ENCODE peak calls at places on chromosomes 13 and 19, in nine cellular contexts. V is ascending aorta, Z is AG09309, U is cardiac muscle cell, G is Calu3, I is neural crest cell, X is K562, B is cardiac fibroblast, D is esophagus squamous epithelium. Y is an unnamed sample.

GRCh38 chr19:58387338-58388174 is 487 bp downstream of the RPS5 start:
- DNase-seq in V (no peak), Z (no peak), U (no peak), G (no peak), I (no peak), X (peak), B (no peak), D (no peak), Y (peak)

GRCh38 chr19:32519023-32519422 is 62.0 kb upstream of the PDCD5 start:
- DNase-seq in V (no peak), Z (no peak), U (peak), G (no peak), I (no peak), X (no peak), B (peak), D (no peak), Y (no peak)

GRCh38 chr13:37194428-37194861 is 89.0 kb upstream of the CSNK1A1L start:
- DNase-seq in V (no peak), Z (peak), U (peak), G (no peak), I (no peak), X (no peak), B (peak), D (no peak), Y (no peak)

GRCh38 chr13:19605161-19605955 is 28.1 kb upstream of the MPHOSPH8 start:
- DNase-seq in V (no peak), Z (no peak), U (no peak), G (no peak), I (no peak), X (no peak), B (no peak), D (no peak), Y (no peak)

GRCh38 chr19:750640-751423 is at the start of gene MISP:
- DNase-seq in V (no peak), Z (no peak), U (no peak), G (peak), I (no peak), X (peak), B (no peak), D (no peak), Y (no peak)

GRCh38 chr19:6048808-6049405 is 61.4 kb downstream of the RFX2 start:
- DNase-seq in V (no peak), Z (no peak), U (peak), G (peak), I (peak), X (peak), B (peak), D (no peak), Y (peak)

GRCh38 chr13:31807090-31807541 is 67.8 kb downstream of the RXFP2 start:
- DNase-seq in V (no peak), Z (no peak), U (peak), G (no peak), I (no peak), X (no peak), B (peak), D (no peak), Y (no peak)

GRCh38 chr19:18591735-18592385 is 3.3 kb downstream of the REX1BD start:
- DNase-seq in V (no peak), Z (peak), U (no peak), G (no peak), I (no peak), X (no peak), B (no peak), D (no peak), Y (no peak)

GRCh38 chr19:11281336-11282049 is 14.5 kb upstream of the TSPAN16 start:
- DNase-seq in V (no peak), Z (no peak), U (peak), G (no peak), I (no peak), X (no peak), B (peak), D (no peak), Y (no peak)

GRCh38 chr19:3868770-3869456 is at the start of gene ZFR2:
- DNase-seq in V (no peak), Z (no peak), U (no peak), G (no peak), I (peak), X (peak), B (no peak), D (no peak), Y (peak)

GRCh38 chr13:24511824-24512207 is 762 bp downstream of the PARP4 start:
- DNase-seq in V (no peak), Z (no peak), U (no peak), G (no peak), I (no peak), X (no peak), B (no peak), D (no peak), Y (no peak)

GRCh38 chr19:53873451-53874383 is 6.0 kb downstream of the MYADM start:
- DNase-seq in V (no peak), Z (no peak), U (no peak), G (peak), I (no peak), X (no peak), B (no peak), D (no peak), Y (no peak)

GRCh38 chr13:90717451-90717936 is 630.0 kb upstream of the MIR17HG start:
- DNase-seq in V (no peak), Z (peak), U (peak), G (no peak), I (no peak), X (no peak), B (peak), D (no peak), Y (no peak)

GRCh38 chr13:113207890-113208423 is 512 bp downstream of the PCID2 start:
- DNase-seq in V (no peak), Z (no peak), U (peak), G (no peak), I (no peak), X (peak), B (peak), D (no peak), Y (peak)

GRCh38 chr19:29690842-29691241 is 24.2 kb downstream of the C19orf12 start:
- DNase-seq in V (no peak), Z (no peak), U (peak), G (peak), I (no peak), X (peak), B (peak), D (no peak), Y (no peak)

GRCh38 chr19:44820648-44821609 is 12.0 kb downstream of the BCAM start:
- DNase-seq in V (peak), Z (no peak), U (peak), G (no peak), I (no peak), X (no peak), B (peak), D (no peak), Y (no peak)

GRCh38 chr13:78993792-78994191 is 334.8 kb upstream of the OBI1 start:
- DNase-seq in V (no peak), Z (no peak), U (no peak), G (no peak), I (no peak), X (no peak), B (no peak), D (no peak), Y (no peak)

GRCh38 chr19:23991170-23991569 is 76.5 kb downstream of the ZNF726 start:
- DNase-seq in V (no peak), Z (no peak), U (peak), G (peak), I (no peak), X (peak), B (no peak), D (no peak), Y (no peak)

GRCh38 chr19:17279436-17279835 is 2.3 kb upstream of the ANKLE1 start:
- DNase-seq in V (no peak), Z (no peak), U (no peak), G (no peak), I (no peak), X (no peak), B (no peak), D (no peak), Y (no peak)

GRCh38 chr19:17281391-17282304 is at the start of gene ANKLE1:
- DNase-seq in V (no peak), Z (no peak), U (peak), G (no peak), I (peak), X (peak), B (no peak), D (no peak), Y (peak)

GRCh38 chr19:17283504-17283996 is 1.8 kb downstream of the ANKLE1 start:
- DNase-seq in V (no peak), Z (no peak), U (no peak), G (no peak), I (no peak), X (no peak), B (no peak), D (no peak), Y (no peak)

GRCh38 chr19:17285415-17286135 is 3.9 kb downstream of the ANKLE1 start:
- DNase-seq in V (no peak), Z (no peak), U (no peak), G (no peak), I (no peak), X (no peak), B (no peak), D (no peak), Y (no peak)

GRCh38 chr19:17282488-17283256 is 971 bp downstream of the ANKLE1 start:
- DNase-seq in V (no peak), Z (no peak), U (peak), G (peak), I (peak), X (peak), B (peak), D (no peak), Y (peak)
- TF ChIP-seq CTCF in V (peak), Z (peak), U (peak), G (peak), I (peak), X (peak), B (peak), D (peak), Y (peak)

DNA sequence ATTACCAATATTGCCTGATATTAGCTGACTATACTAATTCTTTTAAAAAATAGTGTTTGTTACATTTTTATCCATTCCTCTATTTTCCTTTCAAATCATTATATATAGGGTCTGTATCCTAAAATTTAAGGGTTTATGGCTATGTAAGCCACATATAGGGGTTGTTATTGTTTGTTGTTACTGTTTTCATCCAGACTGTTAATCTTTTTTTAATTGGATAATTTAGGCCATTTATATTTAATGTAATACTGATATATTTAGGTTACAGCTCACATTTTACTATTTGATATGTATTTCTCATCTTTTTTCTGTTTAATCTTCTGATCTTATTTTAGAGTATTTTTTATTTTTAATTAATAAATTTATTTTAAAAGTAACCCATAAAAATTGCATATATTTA is 487.1 kb upstream of the SGCG start:
- DNase-seq in V (no peak), Z (no peak), U (no peak), G (no peak), I (no peak), X (no peak), B (no peak), D (no peak), Y (no peak)
- TF ChIP-seq CTCF in V (no peak), Z (no peak), U (no peak), G (no peak), I (no peak), X (no peak), B (no peak), D (no peak), Y (no peak)

GRCh38 chr13:30805603-30806011 is 70.3 kb downstream of the ALOX5AP start:
- DNase-seq in V (no peak), Z (no peak), U (peak), G (peak), I (peak), X (no peak), B (peak), D (no peak), Y (no peak)

GRCh38 chr13:30802953-30803478 is 67.7 kb downstream of the ALOX5AP start:
- DNase-seq in V (peak), Z (no peak), U (peak), G (peak), I (peak), X (peak), B (peak), D (peak), Y (peak)

GRCh38 chr13:30803791-30804190 is 68.4 kb downstream of the ALOX5AP start:
- DNase-seq in V (no peak), Z (no peak), U (no peak), G (no peak), I (no peak), X (no peak), B (no peak), D (no peak), Y (no peak)

GRCh38 chr13:30805132-30805537 is 69.8 kb downstream of the ALOX5AP start:
- DNase-seq in V (no peak), Z (no peak), U (no peak), G (no peak), I (no peak), X (no peak), B (no peak), D (no peak), Y (no peak)

DNA sequence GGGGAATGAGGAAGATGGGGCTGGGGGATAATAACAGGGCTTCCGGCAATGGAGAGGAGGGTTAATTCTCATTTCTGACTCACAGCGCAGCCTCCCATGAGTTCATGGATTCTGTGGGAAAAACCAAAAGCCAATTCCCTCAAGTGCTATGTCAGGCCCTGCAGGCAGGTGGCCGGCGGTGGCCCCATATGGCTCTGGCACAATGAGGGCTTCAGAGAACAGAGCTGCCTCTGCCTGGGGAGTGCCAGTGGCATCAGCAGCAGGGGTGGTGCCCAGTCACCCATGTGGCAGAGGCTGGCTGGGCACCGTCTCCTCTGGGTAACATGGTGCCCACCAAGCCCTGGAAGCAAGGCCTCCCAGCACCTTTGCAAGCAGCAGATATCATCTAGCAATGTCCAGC is 69.1 kb downstream of the ALOX5AP start:
- DNase-seq in V (no peak), Z (no peak), U (no peak), G (no peak), I (no peak), X (no peak), B (no peak), D (no peak), Y (peak)
- TF ChIP-seq CTCF in V (no peak), Z (peak), U (peak), G (no peak), I (no peak), X (no peak), B (peak), D (no peak), Y (peak)

DNA sequence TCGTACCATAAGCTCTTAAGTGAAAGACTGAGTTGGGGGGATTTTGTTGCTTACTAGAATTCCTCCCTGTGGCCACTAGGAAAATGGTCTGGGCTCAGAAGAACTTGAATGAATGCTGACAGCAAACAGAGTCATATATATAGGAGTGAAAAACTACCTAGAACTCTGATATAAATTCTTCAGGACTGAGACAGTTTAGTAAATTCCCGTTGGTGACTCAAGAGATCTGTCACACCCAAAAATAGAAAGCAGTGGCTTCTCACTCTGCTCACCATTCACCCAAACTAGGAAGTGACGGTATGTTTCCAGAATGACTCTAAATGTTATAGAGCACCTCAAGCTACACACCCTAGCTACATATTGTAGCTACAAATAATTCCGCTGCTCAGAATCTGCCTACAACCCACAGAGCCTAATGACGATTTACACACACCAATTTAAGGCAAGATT is 116.2 kb downstream of the TBC1D4 start:
- DNase-seq in V (no peak), Z (peak), U (peak), G (no peak), I (no peak), X (peak), B (peak), D (no peak), Y (no peak)
- TF ChIP-seq CTCF in V (no peak), Z (peak), U (no peak), G (no peak), I (no peak), X (no peak), B (peak), D (no peak), Y (no peak)

GRCh38 chr13:101945435-101945834 is 456.4 kb downstream of the FGF14 start:
- DNase-seq in V (no peak), Z (no peak), U (no peak), G (no peak), I (no peak), X (peak), B (no peak), D (no peak), Y (no peak)

GRCh38 chr13:101941095-101941777 is 460.6 kb downstream of the FGF14 start:
- DNase-seq in V (no peak), Z (no peak), U (no peak), G (no peak), I (no peak), X (no peak), B (peak), D (no peak), Y (no peak)

GRCh38 chr13:101939370-101939769 is 462.5 kb downstream of the FGF14 start:
- DNase-seq in V (no peak), Z (no peak), U (no peak), G (no peak), I (no peak), X (no peak), B (no peak), D (no peak), Y (no peak)

GRCh38 chr13:101942038-101942437 is 459.8 kb downstream of the FGF14 start:
- DNase-seq in V (no peak), Z (no peak), U (peak), G (peak), I (peak), X (no peak), B (peak), D (no peak), Y (peak)

DNA sequence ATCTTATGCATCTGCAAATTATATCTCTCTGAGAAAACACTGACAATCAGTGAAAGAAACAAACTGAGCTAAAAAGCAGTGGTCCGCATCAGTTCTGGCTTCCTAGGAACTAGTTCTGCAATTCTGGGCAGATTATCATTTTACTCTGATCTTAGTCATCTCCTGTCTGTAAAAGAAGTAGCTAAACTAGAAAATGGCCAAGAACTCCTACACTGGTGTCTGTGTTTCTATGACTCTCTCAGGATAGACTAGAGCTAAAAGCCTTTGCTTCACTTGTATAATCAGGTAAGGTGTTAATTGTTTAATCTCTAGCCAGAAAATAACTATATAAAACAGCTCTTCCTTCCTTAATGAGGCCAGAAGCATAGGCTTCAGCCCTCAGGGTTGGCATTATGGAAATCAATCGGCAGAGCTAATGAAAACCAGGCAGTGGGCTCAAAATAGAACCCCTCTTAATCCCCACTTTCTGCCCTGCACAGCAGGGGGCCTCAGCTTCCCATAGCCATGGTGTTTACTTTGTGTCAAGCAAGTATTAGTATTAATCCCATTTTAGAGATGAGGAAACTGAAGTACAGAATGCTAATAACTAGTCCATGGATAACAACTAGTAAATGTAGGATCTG is 459.2 kb downstream of the FGF14 start:
- DNase-seq in V (no peak), Z (no peak), U (no peak), G (no peak), I (no peak), X (no peak), B (no peak), D (no peak), Y (no peak)
- TF ChIP-seq CTCF in V (no peak), Z (no peak), U (no peak), G (no peak), I (no peak), X (no peak), B (no peak), D (no peak), Y (no peak)

GRCh38 chr13:38921081-38921480 is 69.5 kb downstream of the STOML3 start:
- DNase-seq in V (no peak), Z (no peak), U (no peak), G (no peak), I (no peak), X (no peak), B (no peak), D (no peak), Y (no peak)

DNA sequence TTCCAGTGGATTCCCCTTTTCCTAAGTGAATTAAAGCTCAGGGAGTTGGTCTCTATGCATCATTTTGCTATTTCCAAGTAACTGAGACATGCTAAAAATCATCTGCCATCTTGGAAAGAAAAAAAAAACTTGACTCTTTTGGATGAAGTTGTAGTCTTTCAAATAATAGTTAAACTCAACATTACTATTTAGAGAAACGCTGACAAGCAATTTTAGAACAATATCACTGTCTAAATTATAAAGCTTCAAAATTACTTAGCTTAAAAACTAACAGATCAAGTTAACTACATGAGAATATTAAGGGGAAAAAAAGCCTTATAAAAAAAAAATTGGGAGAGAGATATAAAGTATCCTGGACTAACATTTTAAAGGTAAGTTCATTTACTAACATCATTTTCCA is 68.5 kb downstream of the STOML3 start:
- DNase-seq in V (no peak), Z (no peak), U (no peak), G (no peak), I (no peak), X (no peak), B (no peak), D (no peak), Y (no peak)
- TF ChIP-seq CTCF in V (no peak), Z (no peak), U (no peak), G (no peak), I (no peak), X (no peak), B (no peak), D (no peak), Y (no peak)

GRCh38 chr19:56071151-56071550 is 49.9 kb downstream of the ZNF787 start:
- DNase-seq in V (no peak), Z (no peak), U (no peak), G (peak), I (no peak), X (peak), B (no peak), D (no peak), Y (peak)
- TF ChIP-seq CTCF in V (no peak), Z (peak), U (peak), G (peak), I (peak), X (peak), B (peak), D (no peak), Y (peak)

DNA sequence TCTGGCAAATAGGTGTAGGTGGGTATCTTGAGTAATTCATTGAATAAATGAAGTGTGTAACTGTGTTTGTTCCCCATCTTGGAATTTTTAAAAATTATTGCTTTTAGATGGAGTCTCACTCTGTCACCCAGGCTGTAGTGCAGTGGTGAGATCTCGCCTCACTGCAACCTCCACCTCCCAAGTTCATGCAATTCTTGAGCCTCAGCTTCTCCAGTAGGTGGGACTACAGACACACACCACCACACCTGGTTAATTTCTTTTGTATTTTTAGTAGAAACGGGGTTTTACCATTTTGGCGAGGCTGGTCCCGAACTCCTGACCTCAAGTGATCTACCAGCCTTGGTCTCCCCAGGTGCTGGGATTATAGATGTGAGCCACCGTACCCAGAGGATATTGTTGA is 7.9 kb upstream of the CYP2A6 start:
- DNase-seq in V (no peak), Z (no peak), U (no peak), G (no peak), I (no peak), X (peak), B (no peak), D (no peak), Y (no peak)
- TF ChIP-seq CTCF in V (no peak), Z (no peak), U (no peak), G (no peak), I (no peak), X (peak), B (no peak), D (no peak), Y (no peak)

Y was measured in endothelial cell.